ENCODE peak calls at places on chromosome 7, in nine cellular contexts. Q is mesendoderm, L is body of pancreas, X is aorta, I is hepatocyte, F is tibial nerve, E is pancreas, J is MM.1S, Z is prostate gland. R is an unnamed sample.

GRCh38 chr7:71829499-71829898 is 582.6 kb downstream of the CALN1 start:
- DNase-seq in E (no peak), J (no peak), Z (no peak), F (no peak), X (no peak), Q (no peak), L (no peak), I (no peak), R (no peak)

GRCh38 chr7:12706900-12707536 is 19.6 kb downstream of the ARL4A start:
- DNase-seq in L (no peak), Q (no peak), J (no peak), E (no peak), I (no peak), X (no peak), F (no peak), Z (no peak), R (no peak)

GRCh38 chr7:24456526-24457214 is 116.6 kb upstream of the PALS2 start:
- DNase-seq in L (peak), E (no peak), Q (no peak), J (peak), X (no peak), F (no peak), I (peak), Z (no peak), R (no peak)

GRCh38 chr7:2248984-2249694 is 7.1 kb downstream of the NUDT1 start:
- DNase-seq in J (peak), I (peak), F (peak), L (no peak), E (peak), X (peak), Q (peak), Z (no peak), R (no peak)

GRCh38 chr7:30866939-30867338 is 44.7 kb upstream of the AQP1 start:
- DNase-seq in F (no peak), Q (no peak), E (no peak), X (no peak), J (no peak), I (peak), L (no peak), Z (no peak), R (no peak)

GRCh38 chr7:98238976-98239375 is 13.1 kb downstream of the TECPR1 start:
- DNase-seq in Q (no peak), L (no peak), I (no peak), J (no peak), Z (no peak), F (no peak), X (no peak), E (no peak), R (no peak)

GRCh38 chr7:79308176-79308575 is 145.3 kb downstream of the MAGI2 start:
- DNase-seq in E (no peak), L (no peak), Z (no peak), J (no peak), I (peak), F (no peak), Q (no peak), X (no peak), R (no peak)

GRCh38 chr7:129363-130221 is 62.8 kb upstream of the FAM20C start:
- DNase-seq in E (no peak), Q (no peak), L (no peak), I (peak), Z (peak), X (peak), J (no peak), F (no peak), R (peak)

GRCh38 chr7:98733036-98733435 is 116.0 kb downstream of the NPTX2 start:
- DNase-seq in E (no peak), Z (no peak), J (peak), I (peak), F (no peak), Q (peak), L (no peak), X (no peak), R (no peak)

GRCh38 chr7:27346531-27347260 is 104.1 kb downstream of the EVX1 start:
- DNase-seq in J (no peak), E (peak), F (no peak), Z (peak), Q (peak), X (peak), L (peak), I (peak), R (no peak)

GRCh38 chr7:90459888-90460287 is 9.6 kb upstream of the PTTG1IP2 start:
- DNase-seq in J (no peak), L (no peak), F (no peak), Z (no peak), Q (peak), X (no peak), I (no peak), E (no peak), R (no peak)

GRCh38 chr7:124155400-124156022 is 122.6 kb upstream of the TMEM229A start:
- DNase-seq in X (no peak), Z (no peak), I (peak), F (no peak), Q (peak), L (no peak), E (no peak), J (peak), R (peak)

GRCh38 chr7:28900311-28900710 is 57.8 kb downstream of the TRIL start:
- DNase-seq in Z (no peak), E (no peak), X (no peak), Q (no peak), I (no peak), F (no peak), L (no peak), J (no peak), R (no peak)

GRCh38 chr7:141575164-141575563 is 24.0 kb downstream of the AGK start:
- DNase-seq in Q (no peak), Z (no peak), L (no peak), X (no peak), F (no peak), E (no peak), I (no peak), J (no peak), R (no peak)

GRCh38 chr7:33888206-33888605 is 17.1 kb upstream of the BMPER start:
- DNase-seq in Z (peak), J (no peak), L (no peak), E (no peak), X (no peak), F (no peak), I (no peak), Q (peak), R (no peak)

GRCh38 chr7:107446531-107446930 is 23.3 kb upstream of the GPR22 start:
- DNase-seq in F (no peak), L (no peak), Z (no peak), E (no peak), X (no peak), Q (no peak), I (no peak), J (no peak), R (no peak)

GRCh38 chr7:116628971-116629586 is 42.9 kb upstream of the MET start:
- DNase-seq in X (no peak), Q (no peak), E (peak), L (peak), J (no peak), I (peak), Z (peak), F (no peak), R (no peak)

GRCh38 chr7:144903201-144903600 is 67.3 kb upstream of the TPK1 start:
- DNase-seq in E (no peak), F (no peak), Q (no peak), Z (no peak), L (no peak), X (no peak), J (no peak), I (no peak), R (no peak)

GRCh38 chr7:139180700-139181311 is 50.2 kb upstream of the UBN2 start:
- DNase-seq in L (no peak), I (no peak), F (no peak), Q (no peak), Z (no peak), E (no peak), J (no peak), X (no peak), R (no peak)

GRCh38 chr7:142240546-142240945 is 17.3 kb downstream of the PRSS58 start:
- DNase-seq in J (no peak), F (no peak), I (no peak), X (no peak), E (no peak), Z (no peak), L (no peak), Q (no peak), R (no peak)

GRCh38 chr7:144027070-144027469 is 21.7 kb upstream of the OR2A5 start:
- DNase-seq in F (no peak), I (peak), L (no peak), J (peak), Q (peak), X (no peak), E (no peak), Z (no peak), R (no peak)

GRCh38 chr7:130669051-130669700 is 628 bp upstream of the COPG2 start:
- DNase-seq in Q (no peak), F (no peak), I (no peak), Z (peak), E (no peak), J (no peak), X (no peak), L (no peak), R (no peak)

GRCh38 chr7:132250480-132251326 is 325.6 kb downstream of the PLXNA4 start:
- DNase-seq in I (no peak), Q (peak), E (no peak), X (no peak), Z (no peak), F (no peak), L (no peak), J (no peak), R (no peak)

GRCh38 chr7:158805937-158806336 is 23.4 kb downstream of the ESYT2 start:
- DNase-seq in Z (no peak), X (no peak), J (no peak), Q (peak), E (no peak), F (no peak), I (no peak), L (no peak), R (no peak)

GRCh38 chr7:1707756-1708611 is 37.9 kb downstream of the ELFN1 start:
- DNase-seq in Q (no peak), L (no peak), I (no peak), E (no peak), X (peak), F (no peak), J (no peak), Z (no peak), R (no peak)

GRCh38 chr7:12281026-12281425 is 69.9 kb downstream of the TMEM106B start:
- DNase-seq in E (no peak), Q (no peak), Z (no peak), J (no peak), X (no peak), I (no peak), F (no peak), L (no peak), R (no peak)

GRCh38 chr7:146146866-146147265 is 30.3 kb downstream of the CNTNAP2 start:
- DNase-seq in J (no peak), E (no peak), Q (no peak), L (no peak), X (no peak), Z (no peak), F (no peak), I (no peak), R (no peak)

GRCh38 chr7:71491331-71491730 is 359.4 kb downstream of the GALNT17 start:
- DNase-seq in X (no peak), J (no peak), F (no peak), L (no peak), Q (no peak), E (no peak), I (peak), Z (no peak), R (no peak)

GRCh38 chr7:141339603-141340002 is 211.6 kb upstream of the AGK start:
- DNase-seq in J (no peak), L (no peak), I (no peak), X (no peak), Q (peak), Z (no peak), F (no peak), E (no peak), R (no peak)

GRCh38 chr7:28069788-28070187 is 110.8 kb downstream of the JAZF1 start:
- DNase-seq in X (peak), Z (no peak), F (peak), J (no peak), I (peak), L (no peak), Q (no peak), E (no peak), R (no peak)

GRCh38 chr7:32921896-32922295 is 30.3 kb upstream of the KBTBD2 start:
- DNase-seq in J (no peak), F (no peak), E (no peak), I (no peak), Z (no peak), X (no peak), Q (no peak), L (no peak), R (no peak)

GRCh38 chr7:98755138-98755898 is 114.5 kb downstream of the TMEM130 start:
- DNase-seq in Q (peak), L (no peak), Z (no peak), F (no peak), I (no peak), E (no peak), J (no peak), X (peak), R (no peak)

GRCh38 chr7:35991511-35992232 is 161.4 kb upstream of the EEPD1 start:
- DNase-seq in F (no peak), E (no peak), J (no peak), Q (peak), L (no peak), Z (no peak), X (no peak), I (no peak), R (no peak)

GRCh38 chr7:55156919-55157318 is 138.1 kb downstream of the EGFR start:
- DNase-seq in F (no peak), J (no peak), E (no peak), Z (no peak), Q (peak), X (no peak), I (no peak), L (no peak), R (no peak)

GRCh38 chr7:127588697-127589482 is 679 bp downstream of the ARF5 start:
- DNase-seq in Q (peak), Z (peak), E (peak), J (peak), X (no peak), F (no peak), I (peak), L (peak), R (peak)

GRCh38 chr7:253491-254336 is 36.3 kb upstream of the FOXL3 start:
- DNase-seq in F (no peak), J (no peak), Q (no peak), E (no peak), X (peak), L (no peak), I (no peak), Z (peak), R (no peak)

GRCh38 chr7:117134885-117135552 is 181.7 kb downstream of the ST7 start:
- DNase-seq in I (no peak), Z (no peak), F (no peak), Q (no peak), J (no peak), X (peak), L (no peak), E (no peak), R (no peak)

GRCh38 chr7:13117103-13117502 is 429.7 kb downstream of the ARL4A start:
- DNase-seq in J (no peak), X (no peak), E (no peak), F (no peak), I (no peak), Q (peak), L (no peak), Z (no peak), R (no peak)

DNA sequence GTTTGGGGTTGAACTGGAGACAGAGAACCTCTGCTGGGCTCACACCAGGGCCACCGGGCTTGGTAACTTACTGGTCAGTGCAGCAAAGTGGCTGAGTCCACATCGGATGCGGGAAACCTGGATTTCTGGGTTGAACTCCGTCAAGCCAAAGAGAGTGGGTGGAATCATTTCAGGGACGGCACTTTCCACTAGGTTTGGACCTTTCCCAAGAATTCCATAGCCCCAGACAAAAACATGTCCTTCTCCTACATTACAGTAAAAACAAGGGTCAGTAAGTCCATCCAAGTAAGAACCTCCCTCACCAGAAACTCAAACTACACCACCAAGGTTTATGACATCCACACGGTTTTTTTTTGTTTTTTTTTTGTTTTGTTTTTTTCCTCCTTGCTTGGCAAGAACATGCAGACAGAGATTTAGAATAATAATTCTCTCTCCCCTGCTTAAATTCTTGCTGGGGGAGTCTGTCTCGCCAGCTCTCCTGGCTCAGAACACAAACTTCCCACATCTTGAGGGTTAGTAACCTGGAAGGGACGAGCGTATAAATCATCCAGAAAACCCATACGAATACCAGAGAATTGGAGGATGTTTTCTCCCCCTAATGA is 17.7 kb downstream of the RCC1L start:
- DNase-seq in J (no peak), Z (no peak), E (no peak), Q (no peak), X (peak), F (no peak), I (no peak), L (no peak), R (no peak)
- H3K27ac ChIP-seq in J (no peak), Z (peak), E (no peak), Q (no peak), X (peak), F (no peak), I (no peak), L (no peak), R (peak)

GRCh38 chr7:73358590-73359275 is 30.8 kb downstream of the FKBP6 start:
- DNase-seq in L (no peak), X (no peak), I (no peak), Z (no peak), F (no peak), J (no peak), Q (no peak), E (peak), R (no peak)

GRCh38 chr7:73363225-73364005 is 35.5 kb downstream of the FKBP6 start:
- DNase-seq in F (no peak), E (no peak), I (no peak), J (no peak), L (no peak), Q (no peak), Z (no peak), X (no peak), R (no peak)

GRCh38 chr7:73361340-73361739 is 33.4 kb downstream of the FKBP6 start:
- DNase-seq in J (no peak), L (no peak), E (no peak), I (no peak), X (no peak), Q (no peak), F (no peak), Z (no peak), R (no peak)

GRCh38 chr7:73359306-73359705 is 31.3 kb downstream of the FKBP6 start:
- DNase-seq in Z (no peak), X (no peak), Q (no peak), J (no peak), E (no peak), L (no peak), F (no peak), I (no peak), R (no peak)

DNA sequence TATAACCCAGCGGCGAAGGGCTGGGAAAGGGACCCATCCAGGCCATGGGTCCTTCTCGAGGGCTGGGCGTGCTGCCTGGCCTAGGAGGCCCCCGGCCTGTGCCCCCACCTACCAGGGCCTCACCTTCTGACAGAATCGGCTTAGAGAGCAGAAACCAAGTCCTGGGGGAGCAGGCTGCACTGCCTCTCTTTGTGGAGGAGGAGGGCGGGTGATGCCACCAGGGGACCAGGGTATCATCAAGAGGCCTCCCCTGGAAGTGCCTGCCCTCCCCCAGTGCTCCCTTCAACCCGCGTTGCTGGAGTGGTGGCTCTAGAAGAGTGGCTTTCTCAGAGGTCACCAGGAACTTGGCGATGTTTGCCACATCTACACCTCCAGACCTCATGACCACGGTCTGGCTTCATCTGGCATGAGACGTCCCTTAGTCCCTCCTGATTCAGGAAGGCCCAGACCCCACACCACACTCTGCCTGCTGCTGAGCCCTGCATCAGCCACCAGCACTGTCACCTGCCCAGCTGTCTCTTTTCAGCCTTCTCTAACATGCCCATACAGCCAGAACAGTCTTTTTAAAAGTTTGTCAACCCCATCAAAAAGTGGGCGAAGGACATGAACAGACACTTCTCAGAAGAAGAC is 31.9 kb downstream of the FKBP6 start:
- DNase-seq in Q (no peak), L (no peak), X (no peak), Z (no peak), J (no peak), I (no peak), E (no peak), F (no peak), R (no peak)
- H3K27ac ChIP-seq in Q (no peak), L (no peak), X (no peak), Z (no peak), J (no peak), I (no peak), E (no peak), F (no peak), R (no peak)

DNA sequence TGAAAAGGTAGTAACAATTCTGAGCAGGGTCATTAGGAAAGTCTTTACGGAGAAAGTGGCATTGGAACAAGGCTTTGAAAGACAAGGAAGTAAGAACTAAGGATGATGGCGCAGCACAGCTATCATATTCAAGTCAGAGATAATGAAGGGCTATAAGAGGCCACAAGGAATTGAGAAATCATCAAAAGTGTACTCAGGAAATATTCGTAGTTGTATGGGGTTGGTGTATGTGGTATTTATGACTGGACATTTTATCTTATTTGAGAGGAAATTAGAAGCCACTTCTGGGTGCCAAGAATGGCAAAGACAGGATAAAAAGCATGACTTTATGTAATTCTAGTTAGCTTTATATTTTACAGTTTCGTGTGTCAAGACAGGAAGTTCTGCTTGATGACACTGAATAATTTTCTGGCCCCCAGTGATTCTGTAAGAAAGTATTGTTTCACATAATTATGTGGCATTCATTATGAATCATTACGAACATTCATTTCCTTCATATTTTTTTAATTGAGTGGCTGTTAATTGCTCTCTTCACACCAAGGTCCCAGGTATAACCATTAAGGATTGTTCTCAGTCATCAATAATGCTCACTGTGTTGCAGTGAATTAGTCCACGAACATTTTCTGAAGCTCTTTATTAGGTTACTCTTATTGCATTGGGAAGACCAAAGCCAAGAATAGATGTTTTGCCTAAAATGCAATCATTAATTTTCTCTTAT is 244.3 kb downstream of the PHF14 start:
- DNase-seq in Z (no peak), E (no peak), X (no peak), Q (no peak), F (no peak), L (no peak), J (no peak), I (no peak), R (no peak)
- H3K27ac ChIP-seq in Z (no peak), E (no peak), X (no peak), Q (no peak), F (no peak), L (no peak), J (no peak), I (no peak), R (no peak)

DNA sequence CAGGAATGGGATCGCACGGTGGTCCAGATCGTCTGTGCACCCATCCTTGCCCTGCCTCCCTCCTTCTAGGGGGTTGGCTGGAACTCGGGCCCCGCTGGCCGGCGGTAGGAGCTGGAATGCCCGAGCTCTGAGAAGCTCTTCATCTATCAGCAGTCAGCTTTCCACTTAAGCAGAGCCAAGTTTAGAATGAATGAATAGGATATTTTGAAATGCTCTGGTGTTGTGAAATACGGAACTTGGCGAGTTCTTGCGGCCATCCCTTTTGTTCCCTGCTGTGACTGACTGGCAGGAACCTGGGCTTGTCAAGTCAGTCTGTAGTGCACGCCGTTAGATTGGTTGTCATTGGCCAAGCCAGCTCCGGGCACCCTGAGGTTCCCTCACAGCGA is 33.3 kb downstream of the FOXK1 start:
- DNase-seq in F (no peak), E (no peak), X (peak), I (no peak), Z (peak), L (no peak), Q (no peak), J (no peak), R (no peak)
- H3K27ac ChIP-seq in F (no peak), E (no peak), X (no peak), I (no peak), Z (no peak), L (no peak), Q (no peak), J (no peak), R (no peak)

R was measured in caudate nucleus.